ENCODE peak calls at places on chromosome 12, in five cellular contexts. C, D, N, T and W are unnamed samples.

GRCh38 chr12:56028511-56029165 is 7.8 kb downstream of the IKZF4 start:
- DNase-seq in C (no peak), D (no peak), N (no peak), T (no peak), W (no peak)

GRCh38 chr12:87217486-87217885 is 811.7 kb downstream of the C12orf50 start:
- DNase-seq in C (no peak), D (no peak), N (no peak), T (no peak), W (no peak)

GRCh38 chr12:63940295-63940997 is 95.9 kb downstream of the SRGAP1 start:
- DNase-seq in C (no peak), D (no peak), N (no peak), T (no peak), W (no peak)

GRCh38 chr12:93441111-93441616 is 583 bp downstream of the UBE2N start:
- DNase-seq in C (peak), D (peak), N (peak), T (no peak), W (peak)

GRCh38 chr12:106831699-106832098 is 57.2 kb downstream of the RIC8B start:
- DNase-seq in C (no peak), D (no peak), N (no peak), T (no peak), W (no peak)

GRCh38 chr12:8065991-8066594 is at the start of gene C3AR1:
- DNase-seq in C (no peak), D (no peak), N (no peak), T (no peak), W (no peak)

GRCh38 chr12:102302553-102302952 is 104.9 kb upstream of the PMCH start:
- DNase-seq in C (no peak), D (no peak), N (no peak), T (no peak), W (no peak)

GRCh38 chr12:131088701-131089525 is 135.2 kb downstream of the ADGRD1 start:
- DNase-seq in C (no peak), D (peak), N (peak), T (no peak), W (peak)

GRCh38 chr12:44847888-44848770 is 28.0 kb downstream of the NELL2 start:
- DNase-seq in C (no peak), D (no peak), N (no peak), T (no peak), W (no peak)

GRCh38 chr12:120199595-120200306 is 1.2 kb downstream of the RPLP0 start:
- DNase-seq in C (no peak), D (no peak), N (no peak), T (no peak), W (no peak)

GRCh38 chr12:120196363-120196762 is 1.8 kb upstream of the GCN1 start:
- DNase-seq in C (no peak), D (no peak), N (no peak), T (no peak), W (no peak)

GRCh38 chr12:120197542-120197887 is 3.0 kb upstream of the GCN1 start:
- DNase-seq in C (no peak), D (no peak), N (no peak), T (no peak), W (no peak)

GRCh38 chr12:120194534-120195395 is at the start of gene GCN1:
- DNase-seq in C (peak), D (peak), N (peak), T (peak), W (peak)

DNA sequence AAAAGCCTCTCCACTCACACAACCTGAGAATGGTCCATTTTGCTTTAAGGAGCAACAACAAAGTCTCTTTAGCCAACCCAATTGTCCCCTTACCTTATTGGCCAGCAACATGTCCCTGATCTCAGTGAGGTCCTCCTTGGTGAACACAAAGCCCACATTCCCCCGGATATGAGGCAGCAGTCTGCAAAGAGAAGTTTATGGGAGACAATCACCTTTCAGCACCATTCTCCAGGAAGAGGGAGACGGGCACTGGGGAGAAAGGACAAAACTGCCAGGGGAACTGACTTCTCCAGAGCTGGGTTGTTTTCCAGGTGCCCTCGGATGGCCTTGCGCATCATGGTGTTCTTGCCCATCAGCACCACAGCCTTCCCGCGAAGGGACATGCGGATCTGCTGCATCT is 1.9 kb downstream of the RPLP0 start:
- DNase-seq in C (no peak), D (no peak), N (no peak), T (no peak), W (no peak)
- H3K4me3 ChIP-seq in C (peak), D (no peak), N (peak), T (peak), W (peak)

GRCh38 chr12:104216461-104217058 is 981 bp downstream of the TXNRD1 start:
- DNase-seq in C (no peak), D (no peak), N (no peak), T (no peak), W (no peak)
- H3K4me3 ChIP-seq in C (peak), D (peak), N (peak), T (peak), W (no peak)

DNA sequence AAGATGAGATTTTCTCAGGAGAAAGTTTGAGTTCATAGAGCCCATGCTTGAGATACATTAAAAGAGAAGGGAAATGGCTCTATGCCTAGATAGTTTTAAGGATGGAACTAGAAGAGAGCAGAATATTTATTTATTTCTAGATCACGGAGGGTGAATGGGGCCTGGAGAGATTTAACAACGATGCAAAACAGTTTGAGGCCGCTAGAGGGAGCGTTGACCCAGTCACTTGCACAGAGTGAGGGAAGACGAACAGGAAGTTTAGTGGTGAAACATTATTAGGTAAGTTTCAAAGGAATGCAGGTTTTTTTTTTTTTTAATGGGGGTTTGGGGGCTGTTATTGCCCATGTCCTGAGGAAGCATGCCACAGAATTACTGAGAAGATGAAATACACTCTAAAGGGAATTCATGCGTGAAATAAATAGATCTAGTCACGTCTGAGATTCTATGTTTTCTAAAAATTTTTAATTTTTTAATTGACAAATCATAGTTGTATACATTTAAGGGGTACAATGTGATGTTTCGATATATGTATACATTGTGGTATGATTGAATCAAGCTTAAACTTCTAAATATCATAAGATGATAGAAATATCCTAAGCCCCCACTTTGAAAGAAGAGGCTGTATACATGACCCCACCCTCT is 14.8 kb upstream of the PPP1R1A start:
- DNase-seq in C (peak), D (peak), N (peak), T (no peak), W (no peak)
- H3K4me3 ChIP-seq in C (no peak), D (no peak), N (no peak), T (no peak), W (no peak)

GRCh38 chr12:80707830-80708534 is 548 bp downstream of the MYF6 start:
- DNase-seq in C (no peak), D (peak), N (no peak), T (no peak), W (peak)
- H3K4me3 ChIP-seq in C (peak), D (peak), N (no peak), T (peak), W (no peak)

GRCh38 chr12:26283046-26283445 is 87.7 kb downstream of the SSPN start:
- DNase-seq in C (no peak), D (no peak), N (no peak), T (no peak), W (no peak)
- H3K4me3 ChIP-seq in C (no peak), D (no peak), N (no peak), T (no peak), W (no peak)

GRCh38 chr12:47835017-47835830 is 15.5 kb upstream of the HDAC7 start:
- DNase-seq in C (no peak), D (no peak), N (no peak), T (no peak), W (no peak)

GRCh38 chr12:47832263-47832933 is 12.7 kb upstream of the HDAC7 start:
- DNase-seq in C (no peak), D (no peak), N (no peak), T (no peak), W (no peak)

GRCh38 chr12:47835831-47836155 is 16.1 kb upstream of the HDAC7 start:
- DNase-seq in C (no peak), D (no peak), N (no peak), T (no peak), W (no peak)

GRCh38 chr12:47833591-47834012 is 13.9 kb upstream of the HDAC7 start:
- DNase-seq in C (no peak), D (no peak), N (no peak), T (no peak), W (no peak)

DNA sequence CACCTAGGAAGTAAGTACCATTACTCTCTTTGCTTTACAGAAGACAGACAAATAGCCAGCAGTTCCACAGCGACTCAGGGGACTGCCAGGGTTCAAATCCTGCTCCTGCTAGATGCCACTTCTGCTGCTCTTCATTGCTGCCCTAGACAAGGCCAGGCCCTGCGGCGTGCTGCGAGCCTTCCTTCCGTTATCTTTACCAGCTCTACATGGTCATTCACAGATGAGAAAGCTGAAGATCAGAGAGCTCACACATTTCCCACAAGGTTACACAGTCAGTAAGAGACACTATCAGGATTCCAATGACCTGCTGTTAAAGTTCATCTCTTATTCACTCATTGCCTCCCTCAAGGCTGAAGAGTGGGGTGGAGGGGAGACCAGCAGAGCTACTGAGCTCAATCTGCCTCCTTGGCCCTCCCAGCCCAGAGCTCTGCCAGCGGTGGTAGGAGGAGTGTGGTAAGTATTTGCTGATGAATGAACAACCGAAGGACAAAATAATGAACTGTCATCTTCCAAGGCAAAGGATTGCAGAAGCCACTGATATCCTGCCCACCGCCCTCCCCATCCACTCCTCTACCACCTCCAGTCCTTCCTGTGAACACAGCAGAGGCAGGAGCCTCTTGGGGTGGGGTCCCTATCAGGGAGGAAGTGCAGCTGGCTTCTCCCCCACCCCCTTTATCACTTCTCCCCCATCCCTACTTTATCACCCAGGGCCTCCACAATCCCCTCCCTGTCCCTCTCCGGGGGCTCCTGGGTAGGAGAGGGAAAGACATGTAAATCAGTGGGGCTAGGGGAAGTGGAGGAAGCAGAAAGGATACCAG is 14.7 kb upstream of the HDAC7 start:
- DNase-seq in C (no peak), D (no peak), N (no peak), T (no peak), W (no peak)
- H3K4me3 ChIP-seq in C (no peak), D (no peak), N (no peak), T (no peak), W (no peak)

DNA sequence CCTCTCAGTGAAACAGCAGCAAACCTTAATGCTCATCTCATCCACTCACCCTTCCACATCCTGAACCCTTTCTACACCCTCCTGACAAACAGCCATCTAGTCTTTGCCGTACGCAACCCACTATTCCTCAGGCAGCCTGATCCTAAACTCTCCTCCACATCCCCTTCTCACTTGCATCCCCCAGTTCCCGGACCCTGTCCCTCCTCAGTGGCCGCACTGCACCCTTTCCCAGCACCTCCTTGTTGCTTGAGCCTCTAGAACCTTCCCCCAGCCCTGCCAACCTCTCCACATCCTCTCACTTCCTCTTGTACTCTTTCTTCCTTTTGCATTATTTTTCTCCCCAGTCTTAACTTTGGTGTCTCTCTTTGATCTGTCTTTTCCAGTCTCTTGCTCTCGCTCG is 42.9 kb downstream of the IQSEC3 start:
- DNase-seq in C (no peak), D (no peak), N (peak), T (no peak), W (no peak)
- H3K4me3 ChIP-seq in C (no peak), D (no peak), N (no peak), T (no peak), W (no peak)